ENCODE peak calls at places on chromosomes 2 and 18, in five cellular contexts. P, E, K, A and R are unnamed samples.

GRCh38 chr18:48170651-48171050 is 238.5 kb downstream of the ZBTB7C start:
- DNase-seq in P (no peak), E (no peak), K (no peak), A (no peak), R (no peak)

GRCh38 chr2:127205211-127206140 is 14.6 kb downstream of the CYP27C1 start:
- DNase-seq in P (no peak), E (no peak), K (no peak), A (no peak), R (no peak)

GRCh38 chr18:49561377-49562193 is at the start of gene LIPG:
- DNase-seq in P (peak), E (peak), K (peak), A (no peak), R (peak)

GRCh38 chr18:1995041-1995612 is 576.2 kb downstream of the METTL4 start:
- DNase-seq in P (no peak), E (no peak), K (no peak), A (no peak), R (no peak)

GRCh38 chr18:57434536-57435494 is at the start of gene ONECUT2:
- DNase-seq in P (peak), E (peak), K (peak), A (peak), R (peak)

GRCh38 chr18:74796928-74797576 is 199.4 kb downstream of the ZNF407 start:
- DNase-seq in P (peak), E (peak), K (no peak), A (no peak), R (no peak)

GRCh38 chr18:32707586-32707985 is 65.2 kb downstream of the KLHL14 start:
- DNase-seq in P (no peak), E (no peak), K (peak), A (no peak), R (no peak)

GRCh38 chr2:232568161-232568560 is 17.7 kb downstream of the EIF4E2 start:
- DNase-seq in P (peak), E (peak), K (no peak), A (no peak), R (peak)

GRCh38 chr2:112480540-112481049 is 1.4 kb upstream of the TTL start:
- DNase-seq in P (no peak), E (no peak), K (no peak), A (no peak), R (no peak)

GRCh38 chr18:48446582-48447225 is 37.5 kb upstream of the ZBTB7C start:
- DNase-seq in P (peak), E (peak), K (peak), A (peak), R (peak)

GRCh38 chr2:198957183-198957582 is 500.6 kb downstream of the SATB2 start:
- DNase-seq in P (no peak), E (no peak), K (no peak), A (no peak), R (no peak)

GRCh38 chr2:12031871-12032270 is 285.4 kb downstream of the LPIN1 start:
- DNase-seq in P (no peak), E (no peak), K (no peak), A (no peak), R (no peak)

GRCh38 chr2:2852015-2852777 is 521.1 kb upstream of the MYT1L start:
- DNase-seq in P (no peak), E (no peak), K (no peak), A (no peak), R (no peak)

GRCh38 chr2:134917219-134917957 is 1.2 kb upstream of the CCNT2 start:
- DNase-seq in P (no peak), E (no peak), K (no peak), A (no peak), R (peak)

GRCh38 chr18:76983613-76984051 is 149.0 kb downstream of the MBP start:
- DNase-seq in P (no peak), E (no peak), K (no peak), A (no peak), R (no peak)

GRCh38 chr2:32074161-32074506 is 10.8 kb downstream of the SPAST start:
- DNase-seq in P (no peak), E (no peak), K (no peak), A (no peak), R (no peak)

GRCh38 chr2:200359552-200359951 is 53.1 kb downstream of the SPATS2L start:
- DNase-seq in P (no peak), E (no peak), K (no peak), A (no peak), R (no peak)

GRCh38 chr2:58146707-58147106 is 94.4 kb downstream of the FANCL start:
- DNase-seq in P (peak), E (peak), K (no peak), A (no peak), R (peak)

GRCh38 chr2:56589194-56589593 is 405.4 kb downstream of the CCDC85A start:
- DNase-seq in P (no peak), E (no peak), K (no peak), A (no peak), R (no peak)

GRCh38 chr2:88085099-88085498 is 17.5 kb downstream of the SMYD1 start:
- DNase-seq in P (no peak), E (no peak), K (no peak), A (no peak), R (no peak)

GRCh38 chr2:85887566-85888019 is 1.2 kb downstream of the ST3GAL5 start:
- DNase-seq in P (peak), E (no peak), K (peak), A (no peak), R (no peak)

GRCh38 chr2:138522556-138522955 is 21.0 kb downstream of the SPOPL start:
- DNase-seq in P (no peak), E (no peak), K (no peak), A (no peak), R (no peak)

GRCh38 chr2:238636269-238637073 is 209.7 kb downstream of the ASB1 start:
- DNase-seq in P (peak), E (no peak), K (no peak), A (no peak), R (no peak)

GRCh38 chr18:62713651-62714247 is 1.6 kb upstream of the PHLPP1 start:
- DNase-seq in P (peak), E (no peak), K (no peak), A (no peak), R (peak)

GRCh38 chr2:63775191-63775590 is 66.5 kb upstream of the UGP2 start:
- DNase-seq in P (no peak), E (no peak), K (no peak), A (no peak), R (no peak)

GRCh38 chr18:8965398-8965797 is 137.1 kb upstream of the NDUFV2 start:
- DNase-seq in P (no peak), E (no peak), K (no peak), A (no peak), R (no peak)
- TF ChIP-seq POLR2A in P (no peak), E (no peak), K (no peak), A (no peak), R (no peak)

GRCh38 chr2:52537588-52537987 is 1230.0 kb upstream of the CHAC2 start:
- DNase-seq in P (no peak), E (no peak), K (no peak), A (no peak), R (no peak)
- TF ChIP-seq POLR2A in P (no peak), E (no peak), K (no peak), A (no peak), R (no peak)

GRCh38 chr2:37894047-37894446 is 31.0 kb upstream of the RMDN2 start:
- DNase-seq in P (no peak), E (no peak), K (no peak), A (no peak), R (no peak)

GRCh38 chr2:37891846-37892435 is 33.1 kb upstream of the RMDN2 start:
- DNase-seq in P (no peak), E (no peak), K (no peak), A (no peak), R (no peak)

GRCh38 chr2:37894601-37895000 is 30.5 kb upstream of the RMDN2 start:
- DNase-seq in P (peak), E (no peak), K (no peak), A (no peak), R (no peak)

GRCh38 chr2:37892436-37893114 is 32.5 kb upstream of the RMDN2 start:
- DNase-seq in P (no peak), E (no peak), K (no peak), A (no peak), R (no peak)

GRCh38 chr2:37893327-37893726 is 31.8 kb upstream of the RMDN2 start:
- DNase-seq in P (no peak), E (no peak), K (no peak), A (no peak), R (no peak)
- TF ChIP-seq POLR2A in P (no peak), E (no peak), K (no peak), A (no peak), R (no peak)

DNA sequence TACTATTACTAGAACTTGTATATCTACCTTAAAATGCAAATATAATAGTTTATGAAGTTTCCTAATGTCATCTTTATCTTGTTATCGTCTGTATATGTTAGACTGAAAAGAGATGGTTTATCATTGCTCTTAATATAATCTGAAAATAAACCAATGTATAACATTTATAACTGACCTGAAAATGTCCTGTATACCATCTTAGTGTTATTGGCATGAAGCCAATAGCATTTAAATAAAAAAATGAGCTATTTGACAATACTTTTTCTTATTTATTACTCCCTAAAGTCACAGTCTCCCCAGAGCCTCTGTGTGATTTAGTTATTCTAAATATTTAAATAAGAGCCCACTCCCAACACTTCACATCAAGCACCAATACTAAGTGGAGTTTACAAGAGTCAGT is 1.8 kb downstream of the VWC2L start:
- DNase-seq in P (no peak), E (no peak), K (no peak), A (no peak), R (no peak)
- TF ChIP-seq POLR2A in P (no peak), E (no peak), K (no peak), A (no peak), R (no peak)

DNA sequence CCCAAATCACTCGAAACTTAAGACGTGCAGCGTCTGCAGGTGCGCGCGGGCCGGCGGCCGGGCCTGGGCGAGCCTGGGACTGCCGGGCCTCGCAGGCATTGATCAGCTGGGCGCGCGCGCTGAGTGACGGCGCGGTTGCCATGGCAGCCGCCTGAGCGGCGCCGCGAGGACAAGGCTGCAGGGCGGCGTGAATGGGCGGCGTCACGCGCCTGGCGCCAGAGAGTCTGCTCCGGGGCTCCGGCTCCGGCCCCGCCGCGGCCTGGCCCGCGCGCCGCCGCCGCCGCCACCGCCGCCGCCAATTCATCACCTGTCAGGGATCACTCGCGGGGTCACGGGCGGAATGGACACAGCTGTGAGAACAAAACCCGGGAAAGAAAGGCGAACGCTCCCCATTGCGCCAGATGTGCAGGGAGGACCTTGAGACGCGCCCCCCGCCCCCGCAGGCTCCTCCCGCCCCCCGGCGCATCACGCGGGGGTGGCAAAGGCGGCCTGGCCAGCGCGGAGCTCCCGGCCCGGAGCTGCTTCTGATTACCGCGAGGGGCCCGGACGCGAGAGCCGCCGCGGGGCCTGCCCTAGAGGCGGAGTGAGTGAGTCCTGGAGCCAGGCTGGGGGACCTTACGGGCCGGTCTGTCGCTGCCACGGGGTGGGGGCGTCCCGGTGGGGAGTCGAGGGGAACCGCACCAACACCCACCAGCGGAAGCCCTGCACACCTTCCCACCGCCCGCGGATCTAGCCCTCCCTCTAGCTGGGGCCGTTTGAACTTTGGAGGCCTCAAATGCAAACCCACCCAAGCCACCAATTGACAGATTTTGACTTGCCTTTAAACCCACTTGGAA is 2.9 kb upstream of the ID2 start:
- DNase-seq in P (peak), E (peak), K (peak), A (peak), R (peak)
- TF ChIP-seq POLR2A in P (peak), E (no peak), K (no peak), A (no peak), R (peak)

GRCh38 chr2:6917071-6917760 is at the start of gene RNF144A:
- DNase-seq in P (peak), E (no peak), K (peak), A (no peak), R (peak)
- TF ChIP-seq POLR2A in P (no peak), E (no peak), K (no peak), A (no peak), R (peak)

GRCh38 chr2:36267194-36267593 is 88.4 kb upstream of the CRIM1 start:
- DNase-seq in P (no peak), E (no peak), K (no peak), A (no peak), R (no peak)
- TF ChIP-seq POLR2A in P (no peak), E (no peak), K (no peak), A (no peak), R (no peak)

DNA sequence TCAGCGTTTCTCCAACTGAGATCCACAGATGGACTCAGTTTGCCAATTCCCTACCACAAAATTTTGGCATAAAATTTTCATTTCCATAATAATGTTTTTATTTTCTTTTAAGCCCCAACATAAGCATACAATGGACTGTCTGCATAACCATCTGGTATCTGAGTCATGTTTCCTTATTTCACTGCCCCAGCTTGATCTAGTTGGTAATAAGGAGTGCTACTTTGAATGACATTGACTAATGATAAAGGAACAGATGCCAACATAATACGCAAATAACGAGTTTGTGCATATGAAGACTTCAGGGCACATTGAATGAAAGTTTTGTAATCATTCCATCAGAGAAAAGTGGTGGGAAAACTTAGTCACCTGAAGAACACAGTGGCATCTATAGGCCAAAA is 8.8 kb upstream of the MBD2 start:
- DNase-seq in P (no peak), E (no peak), K (no peak), A (no peak), R (no peak)
- TF ChIP-seq POLR2A in P (no peak), E (no peak), K (no peak), A (no peak), R (no peak)

DNA sequence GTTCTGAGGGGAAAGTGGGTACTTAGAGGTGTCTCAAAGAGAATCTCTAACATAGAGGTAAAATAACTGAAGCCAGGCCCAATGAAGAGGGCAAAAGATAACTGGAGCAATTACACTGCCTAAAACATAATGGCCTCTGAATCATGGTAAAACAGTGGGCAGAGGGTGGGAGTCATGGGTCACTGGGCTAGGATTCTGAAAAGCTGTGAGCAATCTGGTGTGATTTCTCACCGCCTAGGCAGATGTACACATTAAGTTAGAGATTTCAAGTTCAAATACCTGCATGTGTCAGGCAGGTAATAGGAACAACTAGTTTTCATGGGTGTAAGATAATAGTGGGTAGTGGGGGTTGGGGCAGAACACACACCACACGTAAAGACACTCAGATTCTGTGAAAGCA is 45.6 kb downstream of the INSIG2 start:
- DNase-seq in P (no peak), E (no peak), K (no peak), A (no peak), R (no peak)
- TF ChIP-seq POLR2A in P (no peak), E (no peak), K (no peak), A (no peak), R (no peak)